ENCODE peak calls at places on chromosomes 1 and 21, in nine cellular contexts. D is heart left ventricle, K is astrocyte, L is HCT116, B is GM23248, A is tibial artery, V is AG04449, F is cardiac fibroblast, T is PC-9. J is an unnamed sample.

GRCh38 chr1:51516639-51517158 is 2.4 kb downstream of the EPS15 start:
- DNase-seq in D (no peak), K (peak; percentile 11), L (no peak), B (peak; percentile 50), A (no peak), V (no peak), F (no peak), T (no peak), J (no peak)

GRCh38 chr1:246210751-246211150 is 296.3 kb downstream of the SMYD3 start:
- DNase-seq in D (no peak), K (no peak), L (no peak), B (no peak), A (no peak), V (no peak), F (no peak), T (no peak), J (no peak)

GRCh38 chr1:93938461-93939145 is 29.4 kb upstream of the GCLM start:
- DNase-seq in D (no peak), K (no peak), L (no peak), B (peak; percentile 8), A (no peak), V (no peak), F (no peak), T (no peak), J (no peak)

GRCh38 chr21:16588433-16588860 is 858.7 kb downstream of the USP25 start:
- DNase-seq in D (peak; percentile 64), K (peak; percentile 90), L (no peak), B (peak; percentile 96), A (peak; percentile 86), V (peak; percentile 49), F (peak; percentile 83), T (peak; percentile 64), J (peak; percentile 70)

GRCh38 chr1:74937176-74937575 is 197.0 kb upstream of the LHX8 start:
- DNase-seq in D (no peak), K (no peak), L (no peak), B (no peak), A (no peak), V (no peak), F (no peak), T (no peak), J (no peak)

GRCh38 chr1:169094897-169095569 is 11.5 kb upstream of the ATP1B1 start:
- DNase-seq in D (no peak), K (no peak), L (no peak), B (no peak), A (no peak), V (no peak), F (no peak), T (no peak), J (no peak)

GRCh38 chr1:47317841-47318240 is 3.9 kb upstream of the STIL start:
- DNase-seq in D (no peak), K (peak; percentile 90), L (no peak), B (peak; percentile 98), A (no peak), V (peak; percentile 96), F (peak; percentile 15), T (no peak), J (peak; percentile 97)

GRCh38 chr1:17452686-17453085 is 13.2 kb upstream of the RCC2 start:
- DNase-seq in D (no peak), K (no peak), L (no peak), B (no peak), A (no peak), V (no peak), F (no peak), T (no peak), J (no peak)

GRCh38 chr1:208203127-208203847 is 40.9 kb downstream of the PLXNA2 start:
- DNase-seq in D (peak; percentile 73), K (peak; percentile 84), L (no peak), B (peak; percentile 92), A (no peak), V (no peak), F (peak; percentile 84), T (peak; percentile 62), J (peak; percentile 83)
- H3K4me3 ChIP-seq in D (no peak overlapping the region), K (peak overlapping the region; percentile 0), L (no peak overlapping the region), B (peak overlapping the region; percentile 18), A (no peak overlapping the region), V (no peak overlapping the region), F (peak overlapping the region; percentile 18), T (peak overlapping the region; percentile 29), J (no peak overlapping the region)

GRCh38 chr1:183589384-183589783 is 875 bp downstream of the NCF2 start:
- DNase-seq in D (no peak), K (no peak), L (no peak), B (no peak), A (no peak), V (no peak), F (no peak), T (no peak), J (no peak)

GRCh38 chr1:183588827-183589226 is 1.4 kb downstream of the NCF2 start:
- DNase-seq in D (no peak), K (no peak), L (no peak), B (no peak), A (no peak), V (no peak), F (no peak), T (no peak), J (no peak)

GRCh38 chr1:183590225-183591191 is at the start of gene NCF2:
- DNase-seq in D (no peak), K (no peak), L (no peak), B (peak; percentile 42), A (no peak), V (no peak), F (no peak), T (peak; percentile 8), J (no peak)

GRCh38 chr1:183592733-183593132 is 2.5 kb upstream of the NCF2 start:
- DNase-seq in D (no peak), K (no peak), L (no peak), B (no peak), A (no peak), V (no peak), F (no peak), T (no peak), J (no peak)

GRCh38 chr1:183589836-183590224 is 429 bp downstream of the NCF2 start:
- DNase-seq in D (no peak), K (no peak), L (no peak), B (no peak), A (no peak), V (no peak), F (no peak), T (no peak), J (no peak)
- H3K4me3 ChIP-seq in D (no peak overlapping the region), K (no peak overlapping the region), L (no peak overlapping the region), B (no peak overlapping the region), A (peak overlapping the region; percentile 4), V (no peak overlapping the region), F (no peak overlapping the region), T (peak overlapping the region; percentile 37), J (no peak overlapping the region)

GRCh38 chr1:34825455-34826081 is 32.8 kb downstream of the GJA4 start:
- DNase-seq in D (no peak), K (no peak), L (no peak), B (no peak), A (peak; percentile 72), V (no peak), F (no peak), T (peak; percentile 26), J (no peak)

GRCh38 chr1:34831721-34832246 is 27.8 kb downstream of the SMIM12 start:
- DNase-seq in D (no peak), K (no peak), L (no peak), B (no peak), A (no peak), V (no peak), F (no peak), T (no peak), J (no peak)

GRCh38 chr1:34827341-34827941 is 32.1 kb downstream of the SMIM12 start:
- DNase-seq in D (no peak), K (no peak), L (no peak), B (no peak), A (no peak), V (no peak), F (no peak), T (no peak), J (no peak)

GRCh38 chr1:34829250-34829649 is 30.3 kb downstream of the SMIM12 start:
- DNase-seq in D (no peak), K (peak; percentile 56), L (no peak), B (peak; percentile 29), A (peak; percentile 86), V (no peak), F (peak; percentile 33), T (no peak), J (peak; percentile 46)

DNA sequence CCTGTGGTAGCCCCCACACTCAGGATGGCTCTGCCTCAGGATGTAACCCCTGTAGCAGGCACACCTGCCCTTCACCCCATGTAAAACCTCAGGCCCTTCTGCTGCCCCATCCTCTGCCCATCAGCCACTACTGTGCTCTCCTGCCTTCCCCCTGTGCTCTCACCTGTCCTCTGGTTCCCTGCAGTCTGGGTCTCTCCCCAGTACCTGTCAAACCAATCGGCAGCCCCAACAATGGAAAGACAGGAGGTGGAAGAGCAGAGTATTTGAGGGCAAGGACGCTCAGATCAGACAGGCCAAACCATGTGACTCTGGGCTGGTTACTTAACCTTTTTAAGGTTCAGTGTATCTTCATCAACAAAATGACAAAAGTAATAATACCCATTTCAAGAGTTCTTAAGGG is 30.9 kb downstream of the SMIM12 start:
- DNase-seq in D (no peak), K (no peak), L (no peak), B (no peak), A (no peak), V (no peak), F (no peak), T (no peak), J (no peak)
- H3K4me3 ChIP-seq in D (no peak overlapping the region), K (no peak overlapping the region), L (no peak overlapping the region), B (no peak overlapping the region), A (no peak overlapping the region), V (no peak overlapping the region), F (no peak overlapping the region), T (no peak overlapping the region), J (no peak overlapping the region)

GRCh38 chr1:234216116-234216703 is 157.0 kb upstream of the COA6 start:
- DNase-seq in D (no peak), K (no peak), L (no peak), B (no peak), A (no peak), V (no peak), F (no peak), T (no peak), J (no peak)

GRCh38 chr1:234214129-234214910 is 158.9 kb upstream of the COA6 start:
- DNase-seq in D (peak; percentile 75), K (peak; percentile 60), L (no peak), B (peak; percentile 63), A (no peak), V (no peak), F (no peak), T (peak; percentile 63), J (peak; percentile 37)

GRCh38 chr1:234212764-234213406 is 160.4 kb upstream of the COA6 start:
- DNase-seq in D (no peak), K (no peak), L (no peak), B (peak; percentile 53), A (no peak), V (no peak), F (peak; percentile 6), T (no peak), J (peak; percentile 23)

GRCh38 chr1:234214911-234215892 is 158.1 kb upstream of the COA6 start:
- DNase-seq in D (no peak), K (no peak), L (no peak), B (no peak), A (no peak), V (no peak), F (no peak), T (peak; percentile 78), J (no peak)

DNA sequence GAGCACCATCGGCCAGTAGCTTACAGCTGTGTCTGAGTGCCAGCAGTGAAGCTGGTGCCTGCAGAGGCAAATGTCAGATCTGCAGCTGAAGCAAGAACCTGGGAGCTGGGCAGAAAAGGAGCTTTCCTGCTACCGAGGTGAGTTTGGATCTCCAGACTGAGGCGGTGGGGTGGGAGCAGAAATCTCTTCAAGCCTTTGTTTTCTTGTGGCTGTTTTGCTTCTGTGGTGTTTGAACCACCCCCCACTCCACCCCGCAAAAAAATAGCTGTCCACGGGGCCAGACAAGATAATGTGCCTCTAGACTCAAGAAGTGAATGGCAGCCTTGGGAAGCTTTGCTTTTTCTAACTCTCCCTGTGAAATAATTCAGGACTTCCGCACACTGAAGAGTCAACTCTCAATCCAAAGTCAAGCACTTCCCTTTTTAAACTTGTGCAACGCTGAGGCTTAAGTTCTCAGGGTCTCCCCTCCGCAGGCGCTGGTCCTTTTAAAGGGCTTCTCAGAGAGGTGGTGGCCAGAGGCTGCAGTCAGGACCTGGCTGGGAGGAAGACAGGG is 159.6 kb upstream of the COA6 start:
- DNase-seq in D (no peak), K (no peak), L (no peak), B (peak; percentile 28), A (no peak), V (no peak), F (no peak), T (no peak), J (no peak)
- H3K4me3 ChIP-seq in D (peak overlapping the region; percentile 13), K (peak overlapping the region; percentile 47), L (no peak overlapping the region), B (peak overlapping the region; percentile 64), A (peak overlapping the region; percentile 22), V (no peak overlapping the region), F (no peak overlapping the region), T (peak overlapping the region; percentile 84), J (peak overlapping the region; percentile 51)

J was measured in AG10803.